ENCODE peak calls at places on chromosome 4, in seven cellular contexts. One of them, this sample, is unnamed.

GRCh38 chr4:174207370-174207769 is 76.1 kb downstream of the FBXO8 start:
- DNase-seq in IMR-90: peak; percentile 9
- DNase-seq in heart left ventricle: no peak
- DNase-seq in GM12865: no peak
- DNase-seq in stomach: no peak
- DNase-seq in epithelial cell of esophagus: no peak
- DNase-seq in AG10803: peak; percentile 12
- DNase-seq in this sample: no peak

GRCh38 chr4:183989471-183989870 is 84.4 kb downstream of the STOX2 start:
- DNase-seq in IMR-90: peak; percentile 83
- DNase-seq in heart left ventricle: no peak
- DNase-seq in GM12865: no peak
- DNase-seq in stomach: no peak
- DNase-seq in epithelial cell of esophagus: no peak
- DNase-seq in AG10803: peak; percentile 44
- DNase-seq in this sample: no peak

GRCh38 chr4:1001561-1002130 is 8.4 kb upstream of the SLC26A1 start:
- DNase-seq in IMR-90: no peak
- DNase-seq in heart left ventricle: no peak
- DNase-seq in GM12865: no peak
- DNase-seq in stomach: no peak
- DNase-seq in epithelial cell of esophagus: no peak
- DNase-seq in AG10803: no peak
- DNase-seq in this sample: no peak

GRCh38 chr4:98653890-98654867 is 4.2 kb downstream of the TSPAN5 start:
- DNase-seq in IMR-90: peak; percentile 98
- DNase-seq in heart left ventricle: no peak
- DNase-seq in GM12865: no peak
- DNase-seq in stomach: no peak
- DNase-seq in epithelial cell of esophagus: peak; percentile 78
- DNase-seq in AG10803: peak; percentile 95
- DNase-seq in this sample: no peak

GRCh38 chr4:53706422-53707032 is 115.2 kb upstream of the LNX1 start:
- DNase-seq in IMR-90: peak; percentile 71
- DNase-seq in heart left ventricle: no peak
- DNase-seq in GM12865: peak; percentile 75
- DNase-seq in stomach: no peak
- DNase-seq in epithelial cell of esophagus: peak; percentile 65
- DNase-seq in AG10803: peak; percentile 74
- DNase-seq in this sample: peak; percentile 40

GRCh38 chr4:152805071-152805650 is 25.4 kb downstream of the ARFIP1 start:
- DNase-seq in IMR-90: no peak
- DNase-seq in heart left ventricle: no peak
- DNase-seq in GM12865: no peak
- DNase-seq in stomach: no peak
- DNase-seq in epithelial cell of esophagus: no peak
- DNase-seq in AG10803: no peak
- DNase-seq in this sample: no peak

GRCh38 chr4:1035510-1035909 is 24.1 kb downstream of the FGFRL1 start:
- DNase-seq in IMR-90: no peak
- DNase-seq in heart left ventricle: no peak
- DNase-seq in GM12865: no peak
- DNase-seq in stomach: peak; percentile 78
- DNase-seq in epithelial cell of esophagus: no peak
- DNase-seq in AG10803: peak; percentile 27
- DNase-seq in this sample: no peak

GRCh38 chr4:174157106-174157607 is 126.3 kb downstream of the FBXO8 start:
- DNase-seq in IMR-90: no peak
- DNase-seq in heart left ventricle: no peak
- DNase-seq in GM12865: no peak
- DNase-seq in stomach: no peak
- DNase-seq in epithelial cell of esophagus: no peak
- DNase-seq in AG10803: no peak
- DNase-seq in this sample: no peak

GRCh38 chr4:185033072-185033471 is 14.8 kb downstream of the HELT start:
- DNase-seq in IMR-90: no peak
- DNase-seq in heart left ventricle: no peak
- DNase-seq in GM12865: no peak
- DNase-seq in stomach: no peak
- DNase-seq in epithelial cell of esophagus: no peak
- DNase-seq in AG10803: no peak
- DNase-seq in this sample: no peak

GRCh38 chr4:76270776-76271175 is 19.3 kb downstream of the FAM47E start:
- DNase-seq in IMR-90: no peak
- DNase-seq in heart left ventricle: no peak
- DNase-seq in GM12865: no peak
- DNase-seq in stomach: no peak
- DNase-seq in epithelial cell of esophagus: no peak
- DNase-seq in AG10803: no peak
- DNase-seq in this sample: no peak

GRCh38 chr4:114273246-114273645 is 293.8 kb upstream of the ARSJ start:
- DNase-seq in IMR-90: no peak
- DNase-seq in heart left ventricle: no peak
- DNase-seq in GM12865: no peak
- DNase-seq in stomach: no peak
- DNase-seq in epithelial cell of esophagus: no peak
- DNase-seq in AG10803: no peak
- DNase-seq in this sample: no peak

GRCh38 chr4:155025762-155026457 is 182.5 kb upstream of the NPY2R start:
- DNase-seq in IMR-90: no peak
- DNase-seq in heart left ventricle: no peak
- DNase-seq in GM12865: peak; percentile 18
- DNase-seq in stomach: peak; percentile 63
- DNase-seq in epithelial cell of esophagus: peak; percentile 58
- DNase-seq in AG10803: no peak
- DNase-seq in this sample: no peak

GRCh38 chr4:8343051-8343966 is 73.8 kb downstream of the HTRA3 start:
- DNase-seq in IMR-90: no peak
- DNase-seq in heart left ventricle: no peak
- DNase-seq in GM12865: no peak
- DNase-seq in stomach: peak; percentile 26
- DNase-seq in epithelial cell of esophagus: no peak
- DNase-seq in AG10803: peak; percentile 9
- DNase-seq in this sample: no peak

GRCh38 chr4:137664055-137664405 is 131.7 kb upstream of the PCDH18 start:
- DNase-seq in IMR-90: peak; percentile 85
- DNase-seq in heart left ventricle: no peak
- DNase-seq in GM12865: no peak
- DNase-seq in stomach: no peak
- DNase-seq in epithelial cell of esophagus: no peak
- DNase-seq in AG10803: peak; percentile 96
- DNase-seq in this sample: no peak

GRCh38 chr4:110982486-110982885 is 359.6 kb upstream of the PITX2 start:
- DNase-seq in IMR-90: no peak
- DNase-seq in heart left ventricle: no peak
- DNase-seq in GM12865: no peak
- DNase-seq in stomach: no peak
- DNase-seq in epithelial cell of esophagus: no peak
- DNase-seq in AG10803: peak; percentile 80
- DNase-seq in this sample: no peak

GRCh38 chr4:109301691-109302365 is 630 bp downstream of the COL25A1 start:
- DNase-seq in IMR-90: no peak
- DNase-seq in heart left ventricle: no peak
- DNase-seq in GM12865: no peak
- DNase-seq in stomach: no peak
- DNase-seq in epithelial cell of esophagus: no peak
- DNase-seq in AG10803: no peak
- DNase-seq in this sample: no peak

GRCh38 chr4:184472540-184473264 is 1.6 kb downstream of the IRF2 start:
- DNase-seq in IMR-90: peak; percentile 51
- DNase-seq in heart left ventricle: peak; percentile 86
- DNase-seq in GM12865: peak; percentile 83
- DNase-seq in stomach: peak; percentile 92
- DNase-seq in epithelial cell of esophagus: peak; percentile 68
- DNase-seq in AG10803: peak; percentile 62
- DNase-seq in this sample: peak; percentile 69

GRCh38 chr4:103753868-103754653 is 34.3 kb upstream of the TACR3 start:
- DNase-seq in IMR-90: no peak
- DNase-seq in heart left ventricle: no peak
- DNase-seq in GM12865: no peak
- DNase-seq in stomach: no peak
- DNase-seq in epithelial cell of esophagus: no peak
- DNase-seq in AG10803: no peak
- DNase-seq in this sample: no peak

GRCh38 chr4:166092797-166093196 is 219.8 kb downstream of the TLL1 start:
- DNase-seq in IMR-90: no peak
- DNase-seq in heart left ventricle: no peak
- DNase-seq in GM12865: no peak
- DNase-seq in stomach: no peak
- DNase-seq in epithelial cell of esophagus: peak; percentile 74
- DNase-seq in AG10803: no peak
- DNase-seq in this sample: no peak

GRCh38 chr4:19983072-19983471 is 268.6 kb upstream of the SLIT2 start:
- DNase-seq in IMR-90: peak; percentile 99
- DNase-seq in heart left ventricle: no peak
- DNase-seq in GM12865: no peak
- DNase-seq in stomach: no peak
- DNase-seq in epithelial cell of esophagus: peak; percentile 90
- DNase-seq in AG10803: peak; percentile 94
- DNase-seq in this sample: no peak

GRCh38 chr4:41418444-41418843 is 119.5 kb upstream of the LIMCH1 start:
- DNase-seq in IMR-90: peak; percentile 16
- DNase-seq in heart left ventricle: peak; percentile 76
- DNase-seq in GM12865: no peak
- DNase-seq in stomach: no peak
- DNase-seq in epithelial cell of esophagus: no peak
- DNase-seq in AG10803: peak; percentile 85
- DNase-seq in this sample: no peak

DNA sequence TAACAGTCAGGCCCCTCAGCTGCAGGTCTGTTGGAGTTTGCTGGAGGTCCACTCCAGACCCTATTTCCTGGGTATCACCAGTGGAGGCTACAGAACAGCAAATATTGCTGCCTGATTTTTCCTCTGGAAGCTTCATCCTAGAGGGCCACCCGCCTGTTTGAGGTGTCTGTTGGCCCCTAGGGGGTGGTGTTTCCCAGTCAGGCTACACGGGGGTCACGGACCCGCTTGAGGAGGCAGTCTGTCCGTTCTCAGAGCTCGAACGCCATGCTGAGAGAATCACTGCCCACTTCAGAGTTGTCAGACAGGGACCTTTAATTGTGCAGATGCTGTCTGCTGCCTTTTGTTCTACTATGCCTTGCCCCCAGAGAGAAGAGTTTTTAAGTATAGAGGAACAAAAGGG is 160.8 kb downstream of the DKK2 start:
- DNase-seq in IMR-90: no peak
- DNase-seq in heart left ventricle: no peak
- DNase-seq in GM12865: peak; percentile 5
- DNase-seq in stomach: no peak
- DNase-seq in epithelial cell of esophagus: no peak
- DNase-seq in AG10803: no peak
- DNase-seq in this sample: no peak
- TF ChIP-seq CTCF in IMR-90: no peak
- TF ChIP-seq CTCF in heart left ventricle: no peak
- TF ChIP-seq CTCF in GM12865: no peak
- TF ChIP-seq CTCF in stomach: no peak
- TF ChIP-seq CTCF in epithelial cell of esophagus: no peak
- TF ChIP-seq CTCF in AG10803: no peak
- TF ChIP-seq CTCF in this sample: no peak

DNA sequence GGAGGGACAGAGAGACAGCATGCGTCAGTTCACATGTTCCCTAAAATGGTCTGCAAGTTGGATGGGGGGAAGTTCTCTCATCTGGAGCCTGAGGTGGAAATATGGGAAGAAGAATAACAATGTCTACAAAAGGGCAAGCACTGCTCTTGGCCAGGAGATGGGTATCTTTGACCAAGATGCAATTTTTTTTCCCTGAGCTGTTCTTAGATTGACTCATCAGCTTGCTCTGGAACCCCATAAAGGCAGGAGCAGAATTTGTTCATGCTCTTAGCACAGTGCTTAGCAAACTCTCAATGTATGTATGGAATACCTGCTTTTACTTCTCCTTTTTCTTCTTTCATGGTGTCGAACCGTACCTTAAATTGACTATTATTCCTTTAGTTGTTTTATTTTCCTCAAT is 90.5 kb upstream of the ZNF827 start:
- DNase-seq in IMR-90: no peak
- DNase-seq in heart left ventricle: no peak
- DNase-seq in GM12865: peak; percentile 70
- DNase-seq in stomach: no peak
- DNase-seq in epithelial cell of esophagus: peak; percentile 11
- DNase-seq in AG10803: peak; percentile 39
- DNase-seq in this sample: peak; percentile 15
- TF ChIP-seq CTCF in IMR-90: no peak
- TF ChIP-seq CTCF in heart left ventricle: no peak
- TF ChIP-seq CTCF in GM12865: peak; percentile 43
- TF ChIP-seq CTCF in stomach: no peak
- TF ChIP-seq CTCF in epithelial cell of esophagus: no peak
- TF ChIP-seq CTCF in AG10803: peak; percentile 33
- TF ChIP-seq CTCF in this sample: peak; percentile 35

DNA sequence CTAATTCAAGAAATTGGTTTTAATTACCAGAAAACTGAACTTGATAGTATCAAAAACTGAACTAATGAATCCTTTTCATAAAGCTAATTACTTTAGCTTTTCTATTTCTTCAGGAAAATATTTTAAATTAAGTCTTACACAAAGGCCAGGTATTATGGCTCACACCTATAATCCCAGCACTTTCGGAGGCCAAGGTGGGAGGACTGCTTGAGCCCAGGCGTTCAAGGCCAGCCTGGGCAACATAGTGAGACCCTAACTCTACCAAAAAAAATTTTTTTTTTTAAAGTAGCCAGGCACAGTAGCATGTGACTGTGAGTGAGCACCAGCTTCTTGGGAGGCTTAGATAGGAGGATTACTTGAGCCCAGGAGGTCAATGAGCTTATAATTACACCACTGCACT is 19.1 kb downstream of the CNOT6L start:
- DNase-seq in IMR-90: no peak
- DNase-seq in heart left ventricle: no peak
- DNase-seq in GM12865: no peak
- DNase-seq in stomach: no peak
- DNase-seq in epithelial cell of esophagus: no peak
- DNase-seq in AG10803: no peak
- DNase-seq in this sample: no peak
- TF ChIP-seq CTCF in IMR-90: no peak
- TF ChIP-seq CTCF in heart left ventricle: no peak
- TF ChIP-seq CTCF in GM12865: no peak
- TF ChIP-seq CTCF in stomach: no peak
- TF ChIP-seq CTCF in epithelial cell of esophagus: no peak
- TF ChIP-seq CTCF in AG10803: no peak
- TF ChIP-seq CTCF in this sample: no peak

GRCh38 chr4:14254252-14254651 is 626.7 kb upstream of the BOD1L1 start:
- DNase-seq in IMR-90: peak; percentile 6
- DNase-seq in heart left ventricle: peak; percentile 8
- DNase-seq in GM12865: peak; percentile 18
- DNase-seq in stomach: peak; percentile 49
- DNase-seq in epithelial cell of esophagus: peak; percentile 60
- DNase-seq in AG10803: peak; percentile 34
- DNase-seq in this sample: no peak
- TF ChIP-seq CTCF in IMR-90: peak; percentile 44
- TF ChIP-seq CTCF in heart left ventricle: peak; percentile 58
- TF ChIP-seq CTCF in GM12865: peak; percentile 27
- TF ChIP-seq CTCF in stomach: peak; percentile 60
- TF ChIP-seq CTCF in epithelial cell of esophagus: peak; percentile 83
- TF ChIP-seq CTCF in AG10803: peak; percentile 71
- TF ChIP-seq CTCF in this sample: no peak

This sample was measured in GM10248.